ENCODE peak calls at places on chromosomes 11 and 22, in five cellular contexts. P, T, H, Z and C are unnamed samples.

GRCh38 chr11:129278586-129279319 is 86.6 kb upstream of the ARHGAP32 start:
- DNase-seq in P (no peak), T (peak; percentile 49), H (no peak), Z (no peak), C (no peak)

GRCh38 chr11:129947474-129947873 is 52.1 kb upstream of the NFRKB start:
- DNase-seq in P (no peak), T (no peak), H (no peak), Z (no peak), C (no peak)

GRCh38 chr11:119641991-119642745 is 86.8 kb downstream of the NECTIN1 start:
- DNase-seq in P (no peak), T (no peak), H (peak; percentile 4), Z (peak; percentile 34), C (peak; percentile 26)

GRCh38 chr11:60974726-60975125 is 3.2 kb downstream of the CD6 start:
- DNase-seq in P (no peak), T (no peak), H (no peak), Z (no peak), C (no peak)

GRCh38 chr11:112226062-112226921 is at the start of gene PTS:
- DNase-seq in P (peak; percentile 86), T (peak; percentile 84), H (peak; percentile 72), Z (peak; percentile 75), C (peak; percentile 91)

GRCh38 chr22:48477031-48477721 is 1350.5 kb downstream of the BRD1 start:
- DNase-seq in P (no peak), T (peak; percentile 54), H (no peak), Z (no peak), C (no peak)

GRCh38 chr11:116460156-116460965 is 312.4 kb downstream of the BUD13 start:
- DNase-seq in P (no peak), T (no peak), H (no peak), Z (no peak), C (no peak)

GRCh38 chr11:27716850-27717249 is 16.6 kb upstream of the BDNF start:
- DNase-seq in P (peak; percentile 87), T (no peak), H (no peak), Z (no peak), C (peak; percentile 39)

GRCh38 chr11:85115798-85116197 is 511.3 kb downstream of the DLG2 start:
- DNase-seq in P (no peak), T (no peak), H (no peak), Z (no peak), C (peak; percentile 35)

GRCh38 chr11:60872952-60873524 is 5.7 kb downstream of the ZP1 start:
- DNase-seq in P (peak; percentile 79), T (no peak), H (no peak), Z (no peak), C (peak; percentile 97)

GRCh38 chr22:49208003-49208402 is 619.7 kb downstream of the BRD1 start:
- DNase-seq in P (no peak), T (no peak), H (no peak), Z (no peak), C (no peak)

GRCh38 chr22:21582801-21583740 is 15.6 kb downstream of the UBE2L3 start:
- DNase-seq in P (no peak), T (no peak), H (no peak), Z (no peak), C (no peak)

GRCh38 chr22:24753919-24754318 is 20.6 kb downstream of the PIWIL3 start:
- DNase-seq in P (no peak), T (no peak), H (no peak), Z (no peak), C (no peak)

GRCh38 chr11:119722281-119722794 is 6.7 kb downstream of the NECTIN1 start:
- DNase-seq in P (no peak), T (peak; percentile 91), H (no peak), Z (no peak), C (no peak)

GRCh38 chr11:113906038-113906437 is 1.4 kb downstream of the HTR3B start:
- DNase-seq in P (peak; percentile 11), T (no peak), H (peak; percentile 45), Z (peak; percentile 70), C (peak; percentile 29)

GRCh38 chr22:40202225-40202944 is 24.7 kb downstream of the TNRC6B start:
- DNase-seq in P (no peak), T (no peak), H (no peak), Z (no peak), C (peak; percentile 29)

GRCh38 chr11:87398913-87399312 is 361.2 kb downstream of the TMEM135 start:
- DNase-seq in P (peak; percentile 69), T (no peak), H (no peak), Z (no peak), C (no peak)

GRCh38 chr11:10328314-10329090 is 23.6 kb downstream of the ADM start:
- DNase-seq in P (peak; percentile 85), T (no peak), H (no peak), Z (no peak), C (peak; percentile 81)

GRCh38 chr11:86151188-86152005 is 82.5 kb upstream of the PICALM start:
- DNase-seq in P (peak; percentile 56), T (no peak), H (no peak), Z (peak; percentile 47), C (peak; percentile 26)

GRCh38 chr22:28802595-28803087 is 2.3 kb upstream of the XBP1 start:
- DNase-seq in P (no peak), T (no peak), H (no peak), Z (no peak), C (no peak)

GRCh38 chr11:73414977-73415492 is 38.8 kb downstream of the RELT start:
- DNase-seq in P (peak; percentile 96), T (no peak), H (no peak), Z (no peak), C (peak; percentile 82)

GRCh38 chr11:71096751-71097388 is 155.5 kb downstream of the SHANK2 start:
- DNase-seq in P (no peak), T (no peak), H (no peak), Z (peak; percentile 10), C (no peak)

GRCh38 chr11:2290351-2290841 is 11.3 kb downstream of the C11orf21 start:
- DNase-seq in P (no peak), T (no peak), H (no peak), Z (no peak), C (no peak)

GRCh38 chr11:10376061-10376460 is 71.2 kb downstream of the ADM start:
- DNase-seq in P (peak; percentile 40), T (no peak), H (no peak), Z (no peak), C (peak; percentile 58)

GRCh38 chr11:92245700-92246270 is 21.2 kb downstream of the FAT3 start:
- DNase-seq in P (no peak), T (no peak), H (no peak), Z (no peak), C (no peak)

GRCh38 chr11:102831709-102832492 is 11.5 kb downstream of the MMP3 start:
- DNase-seq in P (peak; percentile 58), T (no peak), H (no peak), Z (no peak), C (no peak)

GRCh38 chr22:39718921-39719320 is 148.4 kb downstream of the CACNA1I start:
- DNase-seq in P (no peak), T (no peak), H (no peak), Z (no peak), C (no peak)

GRCh38 chr11:131748146-131749050 is 378.0 kb downstream of the NTM start:
- DNase-seq in P (peak; percentile 71), T (peak; percentile 48), H (no peak), Z (peak; percentile 33), C (peak; percentile 85)

GRCh38 chr11:74871037-74871436 is 77.9 kb downstream of the XRRA1 start:
- DNase-seq in P (no peak), T (no peak), H (no peak), Z (no peak), C (peak; percentile 23)

GRCh38 chr11:102407901-102408300 is 44.7 kb downstream of the TMEM123 start:
- DNase-seq in P (no peak), T (no peak), H (no peak), Z (no peak), C (no peak)

GRCh38 chr11:27933992-27934829 is 173.7 kb downstream of the KIF18A start:
- DNase-seq in P (peak; percentile 100), T (no peak), H (peak; percentile 98), Z (peak; percentile 22), C (peak; percentile 84)

GRCh38 chr11:10366568-10367331 is 61.9 kb downstream of the ADM start:
- DNase-seq in P (peak; percentile 96), T (peak; percentile 73), H (peak; percentile 92), Z (peak; percentile 82), C (peak; percentile 100)

GRCh38 chr11:85825590-85825989 is 14.6 kb upstream of the SYTL2 start:
- DNase-seq in P (no peak), T (no peak), H (no peak), Z (no peak), C (no peak)

GRCh38 chr11:444397-445144 is 2.8 kb upstream of the ANO9 start:
- DNase-seq in P (peak; percentile 36), T (no peak), H (no peak), Z (peak; percentile 33), C (peak; percentile 29)

GRCh38 chr11:35621620-35622019 is 3.4 kb downstream of the FJX1 start:
- DNase-seq in P (no peak), T (no peak), H (no peak), Z (peak; percentile 54), C (no peak)
- H3K4me3 ChIP-seq in P (no peak overlapping the region), T (no peak overlapping the region), H (no peak overlapping the region), Z (peak overlapping the region; percentile 87), C (no peak overlapping the region)

GRCh38 chr11:57457643-57458023 is 2.7 kb upstream of the RTN4RL2 start:
- DNase-seq in P (no peak), T (no peak), H (no peak), Z (no peak), C (no peak)
- TF ChIP-seq CTCF in P (no peak), T (no peak), H (no peak), Z (no peak), C (no peak)

GRCh38 chr22:43079742-43080141 is 9.4 kb downstream of the TTLL1 start:
- DNase-seq in P (no peak), T (no peak), H (no peak), Z (no peak), C (no peak)
- H3K4me3 ChIP-seq in P (no peak overlapping the region), T (no peak overlapping the region), H (no peak overlapping the region), Z (no peak overlapping the region), C (no peak overlapping the region)

DNA sequence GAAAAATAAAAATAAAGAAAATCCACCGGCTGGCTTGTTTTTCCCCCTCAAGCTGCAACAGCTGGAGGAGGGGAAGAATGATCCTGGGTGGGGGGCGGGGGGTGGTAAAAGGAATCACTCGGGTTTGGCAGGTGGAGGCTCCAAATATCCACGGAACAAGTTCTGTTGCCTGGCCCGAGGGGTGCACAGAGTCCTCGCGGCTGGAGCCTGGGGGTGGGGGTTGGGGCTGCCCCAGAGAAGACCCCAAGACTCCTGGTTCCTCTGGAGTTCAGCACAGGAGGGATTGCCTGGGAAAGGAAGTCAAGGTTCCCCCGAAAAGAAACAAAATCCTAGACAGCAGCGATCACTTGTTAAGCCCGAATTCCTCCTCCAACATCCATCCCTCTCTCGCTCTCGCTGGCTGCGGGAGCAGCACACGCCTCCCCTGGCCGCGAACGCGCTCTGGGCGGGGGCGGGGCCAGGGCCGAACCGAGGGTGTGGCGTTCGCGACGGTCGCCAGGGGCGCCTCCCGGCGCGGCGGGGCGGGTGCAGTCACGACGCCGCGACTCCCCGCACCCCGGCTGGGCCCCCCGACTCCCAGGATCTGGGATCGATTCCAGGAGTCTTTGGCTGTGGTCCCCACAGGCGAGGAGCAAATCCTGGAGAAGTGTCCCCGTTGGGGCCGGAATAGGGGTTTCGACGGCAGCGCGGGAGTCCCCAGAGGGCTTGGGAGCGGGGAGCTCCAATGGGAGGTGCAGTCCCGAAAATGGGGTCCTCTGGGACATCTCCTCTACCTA is at the start of gene KCNA4:
- DNase-seq in P (peak; percentile 0), T (peak; percentile 33), H (no peak), Z (no peak), C (peak; percentile 2)
- TF ChIP-seq CTCF in P (no peak), T (no peak), H (no peak), Z (peak; percentile 11), C (no peak)

GRCh38 chr11:69652999-69653398 is 12.0 kb downstream of the CCND1 start:
- DNase-seq in P (no peak), T (no peak), H (no peak), Z (no peak), C (no peak)
- H3K4me3 ChIP-seq in P (no peak overlapping the region), T (no peak overlapping the region), H (no peak overlapping the region), Z (no peak overlapping the region), C (no peak overlapping the region)